ENCODE peak calls at places on chromosomes 13 and 19, in ten cellular contexts. One of them, this sample, is unnamed.

GRCh38 chr19:1085053-1085658 is 10.0 kb downstream of the POLR2E start:
- DNase-seq in stimulated activated CD4-positive, alpha-beta T cell treated with anti-CD3 and anti-CD28 coated beads, Interleukin-2, amount 100 ng/mL, for 24 hours: no peak
- DNase-seq in kidney glomerular epithelial cell: no peak
- DNase-seq in T-helper 9 cell: no peak
- DNase-seq in naive thymus-derived CD8-positive, alpha-beta T cell: no peak
- DNase-seq in T1000: no peak
- DNase-seq in endothelial cell: no peak
- DNase-seq in hypothalamus: no peak
- DNase-seq in upper lobe of left lung: no peak
- DNase-seq in M059J: no peak
- DNase-seq in this sample: peak

GRCh38 chr13:110323986-110324749 is 17.1 kb downstream of the COL4A2 start:
- DNase-seq in stimulated activated CD4-positive, alpha-beta T cell treated with anti-CD3 and anti-CD28 coated beads, Interleukin-2, amount 100 ng/mL, for 24 hours: no peak
- DNase-seq in kidney glomerular epithelial cell: no peak
- DNase-seq in T-helper 9 cell: no peak
- DNase-seq in naive thymus-derived CD8-positive, alpha-beta T cell: no peak
- DNase-seq in T1000: no peak
- DNase-seq in endothelial cell: no peak
- DNase-seq in hypothalamus: no peak
- DNase-seq in upper lobe of left lung: no peak
- DNase-seq in M059J: no peak
- DNase-seq in this sample: no peak

GRCh38 chr19:44587863-44588752 is 25.3 kb upstream of the IGSF23 start:
- DNase-seq in stimulated activated CD4-positive, alpha-beta T cell treated with anti-CD3 and anti-CD28 coated beads, Interleukin-2, amount 100 ng/mL, for 24 hours: no peak
- DNase-seq in kidney glomerular epithelial cell: peak
- DNase-seq in T-helper 9 cell: no peak
- DNase-seq in naive thymus-derived CD8-positive, alpha-beta T cell: no peak
- DNase-seq in T1000: peak
- DNase-seq in endothelial cell: no peak
- DNase-seq in hypothalamus: no peak
- DNase-seq in upper lobe of left lung: no peak
- DNase-seq in M059J: peak
- DNase-seq in this sample: no peak

GRCh38 chr19:45577111-45577905 is 7.3 kb downstream of the OPA3 start:
- DNase-seq in stimulated activated CD4-positive, alpha-beta T cell treated with anti-CD3 and anti-CD28 coated beads, Interleukin-2, amount 100 ng/mL, for 24 hours: no peak
- DNase-seq in kidney glomerular epithelial cell: peak
- DNase-seq in T-helper 9 cell: no peak
- DNase-seq in naive thymus-derived CD8-positive, alpha-beta T cell: no peak
- DNase-seq in T1000: peak
- DNase-seq in endothelial cell: no peak
- DNase-seq in hypothalamus: no peak
- DNase-seq in upper lobe of left lung: no peak
- DNase-seq in M059J: peak
- DNase-seq in this sample: peak

GRCh38 chr19:5628470-5628869 is 5.6 kb downstream of the SAFB start:
- DNase-seq in stimulated activated CD4-positive, alpha-beta T cell treated with anti-CD3 and anti-CD28 coated beads, Interleukin-2, amount 100 ng/mL, for 24 hours: no peak
- DNase-seq in kidney glomerular epithelial cell: no peak
- DNase-seq in T-helper 9 cell: no peak
- DNase-seq in naive thymus-derived CD8-positive, alpha-beta T cell: no peak
- DNase-seq in T1000: no peak
- DNase-seq in endothelial cell: no peak
- DNase-seq in hypothalamus: no peak
- DNase-seq in upper lobe of left lung: no peak
- DNase-seq in M059J: no peak
- DNase-seq in this sample: no peak

GRCh38 chr13:98174321-98174720 is 2.7 kb downstream of the RNF113B start:
- DNase-seq in stimulated activated CD4-positive, alpha-beta T cell treated with anti-CD3 and anti-CD28 coated beads, Interleukin-2, amount 100 ng/mL, for 24 hours: no peak
- DNase-seq in kidney glomerular epithelial cell: no peak
- DNase-seq in T-helper 9 cell: no peak
- DNase-seq in naive thymus-derived CD8-positive, alpha-beta T cell: no peak
- DNase-seq in T1000: no peak
- DNase-seq in endothelial cell: no peak
- DNase-seq in hypothalamus: no peak
- DNase-seq in upper lobe of left lung: no peak
- DNase-seq in M059J: no peak
- DNase-seq in this sample: no peak

GRCh38 chr19:7550987-7551761 is 15.7 kb downstream of the PNPLA6 start:
- DNase-seq in stimulated activated CD4-positive, alpha-beta T cell treated with anti-CD3 and anti-CD28 coated beads, Interleukin-2, amount 100 ng/mL, for 24 hours: no peak
- DNase-seq in kidney glomerular epithelial cell: peak
- DNase-seq in T-helper 9 cell: no peak
- DNase-seq in naive thymus-derived CD8-positive, alpha-beta T cell: no peak
- DNase-seq in T1000: no peak
- DNase-seq in endothelial cell: peak
- DNase-seq in hypothalamus: no peak
- DNase-seq in upper lobe of left lung: peak
- DNase-seq in M059J: peak
- DNase-seq in this sample: peak

GRCh38 chr19:8396563-8397203 is 6.5 kb downstream of the RAB11B start:
- DNase-seq in stimulated activated CD4-positive, alpha-beta T cell treated with anti-CD3 and anti-CD28 coated beads, Interleukin-2, amount 100 ng/mL, for 24 hours: peak
- DNase-seq in kidney glomerular epithelial cell: peak
- DNase-seq in T-helper 9 cell: peak
- DNase-seq in naive thymus-derived CD8-positive, alpha-beta T cell: peak
- DNase-seq in T1000: no peak
- DNase-seq in endothelial cell: peak
- DNase-seq in hypothalamus: no peak
- DNase-seq in upper lobe of left lung: peak
- DNase-seq in M059J: peak
- DNase-seq in this sample: peak

GRCh38 chr19:3171894-3172679 is 6.5 kb upstream of the S1PR4 start:
- DNase-seq in stimulated activated CD4-positive, alpha-beta T cell treated with anti-CD3 and anti-CD28 coated beads, Interleukin-2, amount 100 ng/mL, for 24 hours: no peak
- DNase-seq in kidney glomerular epithelial cell: no peak
- DNase-seq in T-helper 9 cell: no peak
- DNase-seq in naive thymus-derived CD8-positive, alpha-beta T cell: no peak
- DNase-seq in T1000: no peak
- DNase-seq in endothelial cell: no peak
- DNase-seq in hypothalamus: no peak
- DNase-seq in upper lobe of left lung: no peak
- DNase-seq in M059J: no peak
- DNase-seq in this sample: no peak

GRCh38 chr19:46492841-46493235 is 2.8 kb downstream of the PNMA8B start:
- DNase-seq in stimulated activated CD4-positive, alpha-beta T cell treated with anti-CD3 and anti-CD28 coated beads, Interleukin-2, amount 100 ng/mL, for 24 hours: no peak
- DNase-seq in kidney glomerular epithelial cell: no peak
- DNase-seq in T-helper 9 cell: no peak
- DNase-seq in naive thymus-derived CD8-positive, alpha-beta T cell: no peak
- DNase-seq in T1000: no peak
- DNase-seq in endothelial cell: no peak
- DNase-seq in hypothalamus: no peak
- DNase-seq in upper lobe of left lung: no peak
- DNase-seq in M059J: no peak
- DNase-seq in this sample: no peak

GRCh38 chr19:4081441-4082129 is 14.9 kb upstream of the ZBTB7A start:
- DNase-seq in stimulated activated CD4-positive, alpha-beta T cell treated with anti-CD3 and anti-CD28 coated beads, Interleukin-2, amount 100 ng/mL, for 24 hours: no peak
- DNase-seq in kidney glomerular epithelial cell: no peak
- DNase-seq in T-helper 9 cell: no peak
- DNase-seq in naive thymus-derived CD8-positive, alpha-beta T cell: no peak
- DNase-seq in T1000: no peak
- DNase-seq in endothelial cell: no peak
- DNase-seq in hypothalamus: no peak
- DNase-seq in upper lobe of left lung: no peak
- DNase-seq in M059J: no peak
- DNase-seq in this sample: no peak

GRCh38 chr13:102128216-102128800 is 273.5 kb downstream of the FGF14 start:
- DNase-seq in stimulated activated CD4-positive, alpha-beta T cell treated with anti-CD3 and anti-CD28 coated beads, Interleukin-2, amount 100 ng/mL, for 24 hours: no peak
- DNase-seq in kidney glomerular epithelial cell: peak
- DNase-seq in T-helper 9 cell: no peak
- DNase-seq in naive thymus-derived CD8-positive, alpha-beta T cell: no peak
- DNase-seq in T1000: no peak
- DNase-seq in endothelial cell: no peak
- DNase-seq in hypothalamus: no peak
- DNase-seq in upper lobe of left lung: peak
- DNase-seq in M059J: peak
- DNase-seq in this sample: no peak

GRCh38 chr19:13861392-13861713 is 15.6 kb upstream of the NANOS3 start:
- DNase-seq in stimulated activated CD4-positive, alpha-beta T cell treated with anti-CD3 and anti-CD28 coated beads, Interleukin-2, amount 100 ng/mL, for 24 hours: no peak
- DNase-seq in kidney glomerular epithelial cell: no peak
- DNase-seq in T-helper 9 cell: no peak
- DNase-seq in naive thymus-derived CD8-positive, alpha-beta T cell: peak
- DNase-seq in T1000: no peak
- DNase-seq in endothelial cell: no peak
- DNase-seq in hypothalamus: no peak
- DNase-seq in upper lobe of left lung: no peak
- DNase-seq in M059J: no peak
- DNase-seq in this sample: no peak

GRCh38 chr13:24275041-24275440 is 34.3 kb upstream of the C1QTNF9 start:
- DNase-seq in stimulated activated CD4-positive, alpha-beta T cell treated with anti-CD3 and anti-CD28 coated beads, Interleukin-2, amount 100 ng/mL, for 24 hours: no peak
- DNase-seq in kidney glomerular epithelial cell: no peak
- DNase-seq in T-helper 9 cell: no peak
- DNase-seq in naive thymus-derived CD8-positive, alpha-beta T cell: no peak
- DNase-seq in T1000: no peak
- DNase-seq in endothelial cell: no peak
- DNase-seq in hypothalamus: no peak
- DNase-seq in upper lobe of left lung: no peak
- DNase-seq in M059J: no peak
- DNase-seq in this sample: no peak

GRCh38 chr19:36182612-36183454 is 30.6 kb upstream of the COX7A1 start:
- DNase-seq in stimulated activated CD4-positive, alpha-beta T cell treated with anti-CD3 and anti-CD28 coated beads, Interleukin-2, amount 100 ng/mL, for 24 hours: no peak
- DNase-seq in kidney glomerular epithelial cell: peak
- DNase-seq in T-helper 9 cell: no peak
- DNase-seq in naive thymus-derived CD8-positive, alpha-beta T cell: no peak
- DNase-seq in T1000: no peak
- DNase-seq in endothelial cell: no peak
- DNase-seq in hypothalamus: no peak
- DNase-seq in upper lobe of left lung: no peak
- DNase-seq in M059J: peak
- DNase-seq in this sample: no peak

GRCh38 chr19:20078696-20079095 is 896 bp downstream of the ZNF90 start:
- DNase-seq in stimulated activated CD4-positive, alpha-beta T cell treated with anti-CD3 and anti-CD28 coated beads, Interleukin-2, amount 100 ng/mL, for 24 hours: no peak
- DNase-seq in kidney glomerular epithelial cell: no peak
- DNase-seq in T-helper 9 cell: peak
- DNase-seq in naive thymus-derived CD8-positive, alpha-beta T cell: no peak
- DNase-seq in T1000: no peak
- DNase-seq in endothelial cell: peak
- DNase-seq in hypothalamus: peak
- DNase-seq in upper lobe of left lung: peak
- DNase-seq in M059J: peak
- DNase-seq in this sample: no peak

GRCh38 chr19:30693179-30693578 is 321.0 kb downstream of the ZNF536 start:
- DNase-seq in stimulated activated CD4-positive, alpha-beta T cell treated with anti-CD3 and anti-CD28 coated beads, Interleukin-2, amount 100 ng/mL, for 24 hours: no peak
- DNase-seq in kidney glomerular epithelial cell: no peak
- DNase-seq in T-helper 9 cell: no peak
- DNase-seq in naive thymus-derived CD8-positive, alpha-beta T cell: no peak
- DNase-seq in T1000: no peak
- DNase-seq in endothelial cell: no peak
- DNase-seq in hypothalamus: no peak
- DNase-seq in upper lobe of left lung: no peak
- DNase-seq in M059J: no peak
- DNase-seq in this sample: peak

GRCh38 chr13:100234524-100235136 is 145.7 kb downstream of the PCCA start:
- DNase-seq in stimulated activated CD4-positive, alpha-beta T cell treated with anti-CD3 and anti-CD28 coated beads, Interleukin-2, amount 100 ng/mL, for 24 hours: no peak
- DNase-seq in kidney glomerular epithelial cell: peak
- DNase-seq in T-helper 9 cell: no peak
- DNase-seq in naive thymus-derived CD8-positive, alpha-beta T cell: no peak
- DNase-seq in T1000: no peak
- DNase-seq in endothelial cell: no peak
- DNase-seq in hypothalamus: no peak
- DNase-seq in upper lobe of left lung: no peak
- DNase-seq in M059J: no peak
- DNase-seq in this sample: no peak

GRCh38 chr13:108069521-108070210 is 145.7 kb downstream of the LIG4 start:
- DNase-seq in stimulated activated CD4-positive, alpha-beta T cell treated with anti-CD3 and anti-CD28 coated beads, Interleukin-2, amount 100 ng/mL, for 24 hours: no peak
- DNase-seq in kidney glomerular epithelial cell: no peak
- DNase-seq in T-helper 9 cell: no peak
- DNase-seq in naive thymus-derived CD8-positive, alpha-beta T cell: no peak
- DNase-seq in T1000: no peak
- DNase-seq in endothelial cell: no peak
- DNase-seq in hypothalamus: no peak
- DNase-seq in upper lobe of left lung: peak
- DNase-seq in M059J: no peak
- DNase-seq in this sample: no peak

GRCh38 chr19:56507446-56508281 is at the start of gene ZNF471:
- DNase-seq in stimulated activated CD4-positive, alpha-beta T cell treated with anti-CD3 and anti-CD28 coated beads, Interleukin-2, amount 100 ng/mL, for 24 hours: peak
- DNase-seq in kidney glomerular epithelial cell: peak
- DNase-seq in T-helper 9 cell: peak
- DNase-seq in naive thymus-derived CD8-positive, alpha-beta T cell: peak
- DNase-seq in T1000: peak
- DNase-seq in endothelial cell: peak
- DNase-seq in hypothalamus: peak
- DNase-seq in upper lobe of left lung: peak
- DNase-seq in M059J: peak
- DNase-seq in this sample: peak

GRCh38 chr13:65836066-65836465 is 1394.1 kb downstream of the PCDH9 start:
- DNase-seq in stimulated activated CD4-positive, alpha-beta T cell treated with anti-CD3 and anti-CD28 coated beads, Interleukin-2, amount 100 ng/mL, for 24 hours: no peak
- DNase-seq in kidney glomerular epithelial cell: no peak
- DNase-seq in T-helper 9 cell: no peak
- DNase-seq in naive thymus-derived CD8-positive, alpha-beta T cell: no peak
- DNase-seq in T1000: no peak
- DNase-seq in endothelial cell: no peak
- DNase-seq in hypothalamus: no peak
- DNase-seq in upper lobe of left lung: no peak
- DNase-seq in M059J: no peak
- DNase-seq in this sample: no peak

GRCh38 chr19:16457195-16457953 is 14.4 kb downstream of the EPS15L1 start:
- DNase-seq in stimulated activated CD4-positive, alpha-beta T cell treated with anti-CD3 and anti-CD28 coated beads, Interleukin-2, amount 100 ng/mL, for 24 hours: no peak
- DNase-seq in kidney glomerular epithelial cell: peak
- DNase-seq in T-helper 9 cell: no peak
- DNase-seq in naive thymus-derived CD8-positive, alpha-beta T cell: no peak
- DNase-seq in T1000: no peak
- DNase-seq in endothelial cell: no peak
- DNase-seq in hypothalamus: no peak
- DNase-seq in upper lobe of left lung: no peak
- DNase-seq in M059J: peak
- DNase-seq in this sample: peak

GRCh38 chr19:42253245-42254082 is 1.5 kb downstream of the ERF start:
- DNase-seq in stimulated activated CD4-positive, alpha-beta T cell treated with anti-CD3 and anti-CD28 coated beads, Interleukin-2, amount 100 ng/mL, for 24 hours: peak
- DNase-seq in kidney glomerular epithelial cell: no peak
- DNase-seq in T-helper 9 cell: peak
- DNase-seq in naive thymus-derived CD8-positive, alpha-beta T cell: peak
- DNase-seq in T1000: no peak
- DNase-seq in endothelial cell: peak
- DNase-seq in hypothalamus: peak
- DNase-seq in upper lobe of left lung: peak
- DNase-seq in M059J: peak
- DNase-seq in this sample: peak

GRCh38 chr13:38366954-38367645 is 17.4 kb downstream of the UFM1 start:
- DNase-seq in stimulated activated CD4-positive, alpha-beta T cell treated with anti-CD3 and anti-CD28 coated beads, Interleukin-2, amount 100 ng/mL, for 24 hours: no peak
- DNase-seq in kidney glomerular epithelial cell: no peak
- DNase-seq in T-helper 9 cell: no peak
- DNase-seq in naive thymus-derived CD8-positive, alpha-beta T cell: no peak
- DNase-seq in T1000: no peak
- DNase-seq in endothelial cell: no peak
- DNase-seq in hypothalamus: no peak
- DNase-seq in upper lobe of left lung: no peak
- DNase-seq in M059J: peak
- DNase-seq in this sample: no peak

GRCh38 chr13:100796463-100796862 is 121.9 kb upstream of the TMTC4 start:
- DNase-seq in stimulated activated CD4-positive, alpha-beta T cell treated with anti-CD3 and anti-CD28 coated beads, Interleukin-2, amount 100 ng/mL, for 24 hours: no peak
- DNase-seq in kidney glomerular epithelial cell: no peak
- DNase-seq in T-helper 9 cell: no peak
- DNase-seq in naive thymus-derived CD8-positive, alpha-beta T cell: no peak
- DNase-seq in T1000: no peak
- DNase-seq in endothelial cell: no peak
- DNase-seq in hypothalamus: no peak
- DNase-seq in upper lobe of left lung: no peak
- DNase-seq in M059J: no peak
- DNase-seq in this sample: no peak